ENCODE peak calls at places on chromosomes 1 and 21, in six cellular contexts. O is stimulated activated naive CD4-positive, alpha-beta T cell; X is activated naive CD4-positive, alpha-beta T cell; R is activated CD8-positive, alpha-beta memory T cell treated with anti-CD3 and anti-CD28 coated beads for 24 hours; U is CD4-positive, alpha-beta T cell; N is brain pericyte. E is an unnamed sample.

GRCh38 chr1:77718181-77718580 is 35.7 kb upstream of the ZZZ3 start:
- DNase-seq in O (no peak), X (no peak), R (no peak), U (no peak), N (no peak), E (no peak)

GRCh38 chr1:151851886-151852285 is 1.6 kb downstream of the THEM5 start:
- DNase-seq in O (no peak), X (no peak), R (no peak), U (no peak), N (no peak), E (no peak)

GRCh38 chr1:219771039-219771438 is 157.3 kb downstream of the SLC30A10 start:
- DNase-seq in O (no peak), X (no peak), R (no peak), U (no peak), N (peak), E (no peak)

GRCh38 chr21:41960386-41960785 is 6.6 kb upstream of the C2CD2 start:
- DNase-seq in O (no peak), X (no peak), R (peak), U (no peak), N (no peak), E (no peak)

GRCh38 chr1:239527046-239527693 is 140.8 kb downstream of the CHRM3 start:
- DNase-seq in O (no peak), X (no peak), R (no peak), U (no peak), N (no peak), E (no peak)

GRCh38 chr1:944341-945325 is 14.4 kb downstream of the NOC2L start:
- DNase-seq in O (no peak), X (no peak), R (no peak), U (no peak), N (peak), E (no peak)

GRCh38 chr1:77942400-77943140 is 36.3 kb downstream of the FUBP1 start:
- DNase-seq in O (no peak), X (no peak), R (no peak), U (no peak), N (no peak), E (no peak)

GRCh38 chr1:6329851-6330250 is 63.7 kb downstream of the ACOT7 start:
- DNase-seq in O (no peak), X (no peak), R (no peak), U (no peak), N (no peak), E (no peak)

GRCh38 chr1:27366411-27367159 is at the start of gene MAP3K6:
- DNase-seq in O (peak), X (no peak), R (peak), U (no peak), N (no peak), E (peak)

GRCh38 chr1:41762251-41762650 is 156.5 kb downstream of the HIVEP3 start:
- DNase-seq in O (no peak), X (no peak), R (no peak), U (no peak), N (no peak), E (no peak)